ENCODE peak calls at places on chromosomes 4 and X, in five cellular contexts. R is pancreas, A is NCI-H345, M is cardiac fibroblast, D is cortex of kidney. V is an unnamed sample.

GRCh38 chrX:135328421-135329005 is 19.2 kb downstream of the ETDC start:
- DNase-seq in R (no peak), A (no peak), M (peak; percentile 50), D (no peak), V (no peak)

GRCh38 chr4:89837385-89837995 is 529 bp upstream of the SNCA start:
- DNase-seq in R (peak; percentile 23), A (peak; percentile 64), M (peak; percentile 5), D (no peak), V (no peak)

GRCh38 chr4:111066447-111066846 is 443.6 kb upstream of the PITX2 start:
- DNase-seq in R (no peak), A (no peak), M (peak; percentile 17), D (no peak), V (no peak)

GRCh38 chr4:65265526-65265925 is 404.8 kb downstream of the EPHA5 start:
- DNase-seq in R (no peak), A (no peak), M (no peak), D (no peak), V (no peak)

GRCh38 chr4:36325499-36325898 is 44.1 kb downstream of the DTHD1 start:
- DNase-seq in R (no peak), A (no peak), M (no peak), D (no peak), V (no peak)

GRCh38 chr4:81473086-81473396 is 1.3 kb upstream of the RASGEF1B start:
- DNase-seq in R (no peak), A (no peak), M (no peak), D (no peak), V (no peak)

GRCh38 chr4:56240554-56241190 is 146.6 kb downstream of the AASDH start:
- DNase-seq in R (no peak), A (no peak), M (no peak), D (no peak), V (no peak)

GRCh38 chrX:129655547-129656248 is 942 bp upstream of the APLN start:
- DNase-seq in R (no peak), A (peak; percentile 13), M (no peak), D (no peak), V (no peak)

GRCh38 chr4:139300431-139301142 is 718 bp upstream of the NAA15 start:
- DNase-seq in R (no peak), A (no peak), M (peak; percentile 78), D (no peak), V (no peak)

GRCh38 chr4:151184523-151185458 is 85.4 kb downstream of the RPS3A start:
- DNase-seq in R (no peak), A (no peak), M (peak; percentile 67), D (no peak), V (no peak)

GRCh38 chr4:185508162-185508561 is 27.1 kb downstream of the PDLIM3 start:
- DNase-seq in R (no peak), A (peak; percentile 55), M (no peak), D (no peak), V (no peak)

GRCh38 chr4:52914051-52914605 is 52.0 kb downstream of the RASL11B start:
- DNase-seq in R (no peak), A (no peak), M (peak; percentile 69), D (no peak), V (no peak)

GRCh38 chr4:88531549-88531948 is 8.0 kb upstream of the PYURF start:
- DNase-seq in R (no peak), A (no peak), M (no peak), D (no peak), V (no peak)

GRCh38 chr4:76600447-76600846 is 165.4 kb downstream of the SHROOM3 start:
- DNase-seq in R (no peak), A (no peak), M (no peak), D (no peak), V (no peak)

GRCh38 chrX:138710866-138711331 is 618 bp downstream of the FGF13 start:
- DNase-seq in R (peak; percentile 10), A (no peak), M (no peak), D (no peak), V (peak; percentile 42)

GRCh38 chr4:7171191-7171900 is 21.0 kb upstream of the SORCS2 start:
- DNase-seq in R (no peak), A (no peak), M (no peak), D (no peak), V (no peak)

GRCh38 chrX:2691543-2692220 is 587 bp downstream of the CD99 start:
- DNase-seq in R (no peak), A (no peak), M (peak; percentile 62), D (no peak), V (peak; percentile 58)

GRCh38 chrX:44974462-44974861 is 101.5 kb downstream of the KDM6A start:
- DNase-seq in R (no peak), A (no peak), M (peak; percentile 53), D (no peak), V (no peak)

GRCh38 chrX:102517331-102517730 is 792 bp upstream of the TMSB15A start:
- DNase-seq in R (no peak), A (peak; percentile 47), M (peak; percentile 5), D (no peak), V (no peak)

GRCh38 chrX:53077207-53078197 is 4.7 kb upstream of the TSPYL2 start:
- DNase-seq in R (no peak), A (no peak), M (no peak), D (no peak), V (no peak)

GRCh38 chr4:52712991-52713275 is 38.3 kb downstream of the ERVMER34-1 start:
- DNase-seq in R (no peak), A (no peak), M (no peak), D (no peak), V (no peak)

GRCh38 chr4:109978704-109979103 is 66.0 kb downstream of the EGF start:
- DNase-seq in R (no peak), A (no peak), M (no peak), D (no peak), V (no peak)

GRCh38 chr4:53123171-53123570 is 242.7 kb downstream of the SCFD2 start:
- DNase-seq in R (no peak), A (no peak), M (no peak), D (no peak), V (no peak)

GRCh38 chrX:153651540-153652079 is 4.6 kb downstream of the DUSP9 start:
- DNase-seq in R (no peak), A (no peak), M (no peak), D (no peak), V (no peak)

GRCh38 chr4:34293459-34293858 is 1950.9 kb downstream of the ARAP2 start:
- DNase-seq in R (no peak), A (no peak), M (peak; percentile 9), D (no peak), V (no peak)

GRCh38 chrX:15546745-15547144 is 46.1 kb downstream of the BMX start:
- DNase-seq in R (no peak), A (no peak), M (no peak), D (no peak), V (no peak)

GRCh38 chrX:132957211-132958085 is 981 bp downstream of the HS6ST2 start:
- DNase-seq in R (peak; percentile 37), A (peak; percentile 45), M (no peak), D (no peak), V (no peak)

GRCh38 chrX:146385529-146385928 is 424.0 kb upstream of the CXorf51B start:
- DNase-seq in R (no peak), A (no peak), M (no peak), D (no peak), V (no peak)

GRCh38 chr4:127849505-127850234 is 31.0 kb upstream of the PLK4 start:
- DNase-seq in R (no peak), A (no peak), M (peak; percentile 59), D (no peak), V (no peak)

GRCh38 chrX:13147758-13148157 is 103.3 kb upstream of the FAM9C start:
- DNase-seq in R (no peak), A (no peak), M (no peak), D (no peak), V (no peak)

GRCh38 chr4:134531013-134531412 is 329.4 kb upstream of the PABPC4L start:
- DNase-seq in R (no peak), A (no peak), M (no peak), D (no peak), V (no peak)

GRCh38 chr4:37827030-37827705 is 682 bp downstream of the PGM2 start:
- DNase-seq in R (no peak), A (peak; percentile 18), M (peak; percentile 64), D (no peak), V (peak; percentile 53)

GRCh38 chr4:21205821-21206531 is 505.7 kb downstream of the PACRGL start:
- DNase-seq in R (no peak), A (no peak), M (no peak), D (no peak), V (no peak)

GRCh38 chr4:101527186-101527585 is 179.9 kb upstream of the PPP3CA start:
- DNase-seq in R (no peak), A (no peak), M (no peak), D (no peak), V (no peak)

GRCh38 chr4:55012363-55013255 is 112.8 kb downstream of the KDR start:
- DNase-seq in R (no peak), A (no peak), M (peak; percentile 9), D (no peak), V (no peak)

GRCh38 chr4:81807927-81808672 is 336.4 kb upstream of the RASGEF1B start:
- DNase-seq in R (peak; percentile 23), A (peak; percentile 95), M (no peak), D (no peak), V (no peak)

GRCh38 chrX:85375333-85375738 is 4.1 kb downstream of the POF1B start:
- DNase-seq in R (no peak), A (peak; percentile 1), M (no peak), D (no peak), V (no peak)

GRCh38 chr4:163107754-163108153 is 58.9 kb downstream of the NAF1 start:
- DNase-seq in R (no peak), A (no peak), M (peak; percentile 37), D (no peak), V (no peak)

GRCh38 chr4:106588906-106589305 is 220.3 kb upstream of the GIMD1 start:
- DNase-seq in R (no peak), A (no peak), M (no peak), D (no peak), V (no peak)